ENCODE peak calls at places on chromosomes 13 and 19, in five cellular contexts. Q, A, H, L and R are unnamed samples. For H3K27me3, the result is how much of the 10 kb centered on the place peaks cover.

GRCh38 chr19:55538132-55538531 is 1.2 kb upstream of the SBK2 start:
- DNase-seq in Q (no peak), A (no peak), H (no peak), L (no peak), R (no peak)

GRCh38 chr13:80840313-80840976 is 499.5 kb upstream of the SPRY2 start:
- DNase-seq in Q (no peak), H (no peak), L (no peak), A (no peak), R (no peak)

GRCh38 chr13:58018865-58019264 is 387.3 kb downstream of the PCDH17 start:
- DNase-seq in H (no peak), A (no peak), Q (no peak), L (no peak), R (no peak)

GRCh38 chr13:72151241-72151640 is 284.2 kb upstream of the DACH1 start:
- DNase-seq in A (no peak), H (no peak), Q (peak), L (no peak), R (peak)

GRCh38 chr13:99322297-99323103 is 15.3 kb upstream of the GPR183 start:
- DNase-seq in L (peak), H (no peak), A (no peak), Q (peak), R (peak)

GRCh38 chr13:27523345-27524073 is 73.1 kb upstream of the MTIF3 start:
- DNase-seq in H (no peak), Q (no peak), A (no peak), L (no peak), R (no peak)

GRCh38 chr19:3612901-3613741 is 6.4 kb upstream of the TBXA2R start:
- DNase-seq in H (no peak), L (no peak), Q (no peak), A (no peak), R (no peak)

GRCh38 chr13:99357149-99357596 is 50.0 kb upstream of the GPR183 start:
- DNase-seq in Q (no peak), L (peak), H (no peak), A (no peak), R (peak)

GRCh38 chr19:41928221-41928683 is at the start of gene ERFL:
- DNase-seq in L (no peak), H (peak), A (no peak), Q (no peak), R (no peak)

DNA sequence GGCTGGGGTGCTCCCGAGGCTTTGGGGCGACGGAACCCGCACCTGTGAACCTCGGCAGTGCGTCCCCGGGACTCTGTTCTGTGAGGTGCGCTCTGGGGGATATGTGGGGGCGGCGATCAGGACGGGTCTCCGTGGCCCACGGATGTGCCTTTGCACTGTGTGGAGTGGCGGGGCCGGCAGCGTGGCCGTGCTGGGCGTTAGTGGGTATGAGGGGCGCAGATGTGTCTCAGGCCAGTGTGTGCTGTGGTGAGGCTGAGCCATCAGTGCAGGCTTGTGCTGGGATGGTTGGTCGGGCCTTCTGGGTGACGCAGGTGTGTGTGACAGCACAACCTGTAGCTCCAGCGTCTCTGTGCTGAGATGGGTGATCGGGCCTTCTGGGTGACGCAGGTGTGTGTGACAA is 16.9 kb downstream of the ZNF331 start:
- DNase-seq in A (no peak), H (no peak), Q (no peak), L (no peak), R (no peak)
- H3K4me3 ChIP-seq in A (peak), H (no peak), Q (peak), L (peak), R (peak)

GRCh38 chr19:33224694-33225457 is 774 bp downstream of the SLC7A10 start:
- DNase-seq in L (no peak), Q (no peak), H (no peak), A (no peak), R (no peak)

GRCh38 chr19:33225458-33225925 is at the start of gene SLC7A10:
- DNase-seq in A (no peak), Q (no peak), H (no peak), L (no peak), R (no peak)

GRCh38 chr19:33227870-33228599 is 2.4 kb upstream of the SLC7A10 start:
- DNase-seq in H (no peak), Q (no peak), A (no peak), L (no peak), R (no peak)

GRCh38 chr19:33227242-33227650 is 1.6 kb upstream of the SLC7A10 start:
- DNase-seq in A (no peak), H (no peak), Q (no peak), L (no peak), R (no peak)

GRCh38 chr19:33226550-33227241 is 1.0 kb upstream of the SLC7A10 start:
- DNase-seq in A (no peak), H (no peak), Q (no peak), L (no peak), R (no peak)
- H3K27me3 ChIP-seq in A (under half), H (under half), Q (under half), L (under half), R (under half)

GRCh38 chr13:20371825-20372224 is 139.7 kb upstream of the GJB6 start:
- DNase-seq in Q (no peak), H (no peak), A (no peak), L (no peak), R (no peak)
- H3K4me3 ChIP-seq in Q (no peak), H (no peak), A (no peak), L (no peak), R (no peak)

GRCh38 chr13:21742041-21742440 is 71.2 kb downstream of the FGF9 start:
- DNase-seq in H (no peak), A (peak), L (no peak), Q (no peak), R (no peak)
- H3K27me3 ChIP-seq in H (under half), A (under half), L (under half), Q (under half), R (under half)

DNA sequence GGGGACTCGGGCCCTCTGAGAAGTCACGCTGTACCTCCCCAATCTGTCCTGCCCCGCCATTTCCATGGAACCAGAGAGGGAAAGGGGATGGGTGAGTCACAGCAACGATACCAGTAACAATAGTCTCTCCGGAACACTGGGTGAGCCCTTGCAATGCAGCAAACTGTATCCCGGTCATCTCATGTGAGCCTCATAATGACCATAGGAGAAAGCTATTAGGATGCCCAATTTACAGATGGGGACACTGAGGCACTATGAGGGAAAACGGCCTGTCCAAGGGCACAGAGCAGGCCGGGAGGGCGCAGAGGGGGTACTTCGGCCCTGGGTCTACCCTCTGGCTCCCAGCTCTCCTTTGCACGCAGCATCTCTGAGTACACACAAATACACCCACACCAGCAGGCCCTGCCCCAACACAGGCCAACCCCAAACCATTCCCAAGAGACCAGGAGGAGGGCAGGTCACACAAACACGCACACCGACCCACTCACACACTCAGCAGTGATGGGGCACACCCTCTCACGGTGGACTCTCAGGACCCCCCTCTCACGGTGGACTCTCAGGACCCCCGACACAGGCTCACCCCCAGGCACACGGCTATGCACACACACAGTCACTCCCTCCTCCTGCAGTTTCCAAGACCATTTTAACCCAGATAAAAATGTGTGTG is 18.2 kb downstream of the LRRC4B start:
- DNase-seq in L (no peak), Q (no peak), H (no peak), A (no peak), R (no peak)
- H3K4me3 ChIP-seq in L (no peak), Q (no peak), H (no peak), A (no peak), R (no peak)